ENCODE peak calls at places on chromosomes 2 and 18, in four cellular contexts. One of them, this sample, is unnamed.

GRCh38 chr2:184734338-184734737 is 136.0 kb downstream of the ZNF804A start:
- DNase-seq in mesendoderm: no peak
- DNase-seq in IMR-90: no peak
- DNase-seq in H1: no peak
- DNase-seq in this sample: no peak

GRCh38 chr2:155815851-155816250 is 516.7 kb downstream of the NR4A2 start:
- DNase-seq in mesendoderm: peak; percentile 79
- DNase-seq in IMR-90: no peak
- DNase-seq in H1: peak; percentile 54
- DNase-seq in this sample: peak; percentile 63

GRCh38 chr18:48295586-48296311 is 113.4 kb downstream of the ZBTB7C start:
- DNase-seq in mesendoderm: peak; percentile 74
- DNase-seq in IMR-90: no peak
- DNase-seq in H1: peak; percentile 64
- DNase-seq in this sample: peak; percentile 77

GRCh38 chr2:32758232-32758631 is 130.4 kb downstream of the TTC27 start:
- DNase-seq in mesendoderm: no peak
- DNase-seq in IMR-90: no peak
- DNase-seq in H1: no peak
- DNase-seq in this sample: no peak

GRCh38 chr2:56444339-56444738 is 260.5 kb downstream of the CCDC85A start:
- DNase-seq in mesendoderm: peak; percentile 30
- DNase-seq in IMR-90: no peak
- DNase-seq in H1: no peak
- DNase-seq in this sample: no peak

GRCh38 chr2:75465317-75465998 is 95.3 kb downstream of the EVA1A start:
- DNase-seq in mesendoderm: peak; percentile 26
- DNase-seq in IMR-90: peak; percentile 55
- DNase-seq in H1: no peak
- DNase-seq in this sample: no peak

GRCh38 chr2:207823865-207824264 is 54.2 kb upstream of the FZD5 start:
- DNase-seq in mesendoderm: no peak
- DNase-seq in IMR-90: no peak
- DNase-seq in H1: no peak
- DNase-seq in this sample: no peak

GRCh38 chr18:75533954-75534353 is 106.5 kb upstream of the SMIM21 start:
- DNase-seq in mesendoderm: no peak
- DNase-seq in IMR-90: peak; percentile 56
- DNase-seq in H1: no peak
- DNase-seq in this sample: no peak

GRCh38 chr2:23698733-23699391 is 228.1 kb downstream of the ATAD2B start:
- DNase-seq in mesendoderm: peak; percentile 29
- DNase-seq in IMR-90: peak; percentile 33
- DNase-seq in H1: no peak
- DNase-seq in this sample: peak; percentile 39

GRCh38 chr2:85799215-85799956 is 45.6 kb downstream of the ATOH8 start:
- DNase-seq in mesendoderm: no peak
- DNase-seq in IMR-90: no peak
- DNase-seq in H1: no peak
- DNase-seq in this sample: no peak

GRCh38 chr2:98219152-98219551 is 127.1 kb upstream of the CNGA3 start:
- DNase-seq in mesendoderm: no peak
- DNase-seq in IMR-90: no peak
- DNase-seq in H1: no peak
- DNase-seq in this sample: no peak

GRCh38 chr2:238841542-238842181 is 6.2 kb upstream of the TWIST2 start:
- DNase-seq in mesendoderm: peak; percentile 19
- DNase-seq in IMR-90: no peak
- DNase-seq in H1: peak; percentile 35
- DNase-seq in this sample: no peak

GRCh38 chr2:132544045-132544630 is 125.9 kb downstream of the LYPD1 start:
- DNase-seq in mesendoderm: peak; percentile 85
- DNase-seq in IMR-90: no peak
- DNase-seq in H1: no peak
- DNase-seq in this sample: no peak

GRCh38 chr18:5466256-5466655 is 77.5 kb downstream of the EPB41L3 start:
- DNase-seq in mesendoderm: no peak
- DNase-seq in IMR-90: no peak
- DNase-seq in H1: no peak
- DNase-seq in this sample: no peak

GRCh38 chr18:31278609-31279071 is 39.3 kb upstream of the DSG1 start:
- DNase-seq in mesendoderm: peak; percentile 41
- DNase-seq in IMR-90: no peak
- DNase-seq in H1: no peak
- DNase-seq in this sample: no peak

GRCh38 chr2:119242276-119243119 is 18.9 kb downstream of the STEAP3 start:
- DNase-seq in mesendoderm: no peak
- DNase-seq in IMR-90: no peak
- DNase-seq in H1: no peak
- DNase-seq in this sample: no peak

GRCh38 chr18:70627100-70627802 is 338.4 kb downstream of the SOCS6 start:
- DNase-seq in mesendoderm: peak; percentile 6
- DNase-seq in IMR-90: no peak
- DNase-seq in H1: no peak
- DNase-seq in this sample: no peak

GRCh38 chr2:224039080-224039769 is at the start of gene SERPINE2:
- DNase-seq in mesendoderm: peak; percentile 94
- DNase-seq in IMR-90: peak; percentile 37
- DNase-seq in H1: peak; percentile 83
- DNase-seq in this sample: peak; percentile 82

GRCh38 chr2:172834881-172835280 is 99.2 kb downstream of the RAPGEF4 start:
- DNase-seq in mesendoderm: peak; percentile 82
- DNase-seq in IMR-90: no peak
- DNase-seq in H1: no peak
- DNase-seq in this sample: no peak

GRCh38 chr2:117128471-117128870 is 686.0 kb upstream of the DDX18 start:
- DNase-seq in mesendoderm: no peak
- DNase-seq in IMR-90: no peak
- DNase-seq in H1: no peak
- DNase-seq in this sample: no peak

GRCh38 chr2:230913406-230913805 is 11.6 kb downstream of the GPR55 start:
- DNase-seq in mesendoderm: peak; percentile 63
- DNase-seq in IMR-90: no peak
- DNase-seq in H1: no peak
- DNase-seq in this sample: peak; percentile 39

GRCh38 chr2:101277111-101277510 is 24.4 kb downstream of the CNOT11 start:
- DNase-seq in mesendoderm: peak; percentile 38
- DNase-seq in IMR-90: peak; percentile 49
- DNase-seq in H1: no peak
- DNase-seq in this sample: no peak

GRCh38 chr2:120765911-120766757 is 30.5 kb downstream of the GLI2 start:
- DNase-seq in mesendoderm: peak; percentile 97
- DNase-seq in IMR-90: peak; percentile 99
- DNase-seq in H1: no peak
- DNase-seq in this sample: peak; percentile 35

GRCh38 chr2:242011516-242011915 is 142.0 kb downstream of the RTP5 start:
- DNase-seq in mesendoderm: no peak
- DNase-seq in IMR-90: no peak
- DNase-seq in H1: no peak
- DNase-seq in this sample: no peak

GRCh38 chr2:85550476-85550875 is 10.8 kb downstream of the GGCX start:
- DNase-seq in mesendoderm: no peak
- DNase-seq in IMR-90: no peak
- DNase-seq in H1: no peak
- DNase-seq in this sample: no peak

GRCh38 chr2:219155054-219155644 is 5.5 kb downstream of the NHEJ1 start:
- DNase-seq in mesendoderm: peak; percentile 84
- DNase-seq in IMR-90: peak; percentile 73
- DNase-seq in H1: no peak
- DNase-seq in this sample: no peak

GRCh38 chr2:37325625-37326071 is 1.0 kb upstream of the PRKD3 start:
- DNase-seq in mesendoderm: no peak
- DNase-seq in IMR-90: no peak
- DNase-seq in H1: no peak
- DNase-seq in this sample: no peak

GRCh38 chr18:50193796-50194622 is 938 bp downstream of the MYO5B start:
- DNase-seq in mesendoderm: peak; percentile 21
- DNase-seq in IMR-90: no peak
- DNase-seq in H1: peak; percentile 64
- DNase-seq in this sample: peak; percentile 39

GRCh38 chr2:101794141-101794540 is 96.6 kb downstream of the MAP4K4 start:
- DNase-seq in mesendoderm: no peak
- DNase-seq in IMR-90: no peak
- DNase-seq in H1: no peak
- DNase-seq in this sample: no peak

GRCh38 chr18:7330041-7330440 is 99.2 kb downstream of the LRRC30 start:
- DNase-seq in mesendoderm: no peak
- DNase-seq in IMR-90: no peak
- DNase-seq in H1: no peak
- DNase-seq in this sample: no peak

GRCh38 chr2:8120979-8121825 is 560.7 kb upstream of the ID2 start:
- DNase-seq in mesendoderm: no peak
- DNase-seq in IMR-90: peak; percentile 35
- DNase-seq in H1: no peak
- DNase-seq in this sample: no peak

GRCh38 chr18:26702023-26702422 is 153.7 kb upstream of the KCTD1 start:
- DNase-seq in mesendoderm: no peak
- DNase-seq in IMR-90: no peak
- DNase-seq in H1: no peak
- DNase-seq in this sample: no peak

GRCh38 chr2:68466361-68466777 is 725 bp downstream of the FBXO48 start:
- DNase-seq in mesendoderm: peak; percentile 35
- DNase-seq in IMR-90: peak; percentile 78
- DNase-seq in H1: no peak
- DNase-seq in this sample: no peak

GRCh38 chr2:37466533-37467230 is 122.3 kb downstream of the QPCT start:
- DNase-seq in mesendoderm: no peak
- DNase-seq in IMR-90: no peak
- DNase-seq in H1: no peak
- DNase-seq in this sample: no peak

GRCh38 chr18:73793386-73793785 is 354.2 kb downstream of the FBXO15 start:
- DNase-seq in mesendoderm: peak; percentile 42
- DNase-seq in IMR-90: peak; percentile 75
- DNase-seq in H1: no peak
- DNase-seq in this sample: no peak

GRCh38 chr2:1605659-1606400 is 138.5 kb downstream of the PXDN start:
- DNase-seq in mesendoderm: peak; percentile 96
- DNase-seq in IMR-90: peak; percentile 85
- DNase-seq in H1: no peak
- DNase-seq in this sample: peak; percentile 92

GRCh38 chr2:162509288-162509968 is 165.5 kb downstream of the GCA start:
- DNase-seq in mesendoderm: no peak
- DNase-seq in IMR-90: no peak
- DNase-seq in H1: no peak
- DNase-seq in this sample: no peak

GRCh38 chr18:33201509-33201926 is 239.0 kb downstream of the CCDC178 start:
- DNase-seq in mesendoderm: peak; percentile 77
- DNase-seq in IMR-90: no peak
- DNase-seq in H1: peak; percentile 74
- DNase-seq in this sample: peak; percentile 64

GRCh38 chr2:232966122-232966521 is 46.9 kb downstream of the NGEF start:
- DNase-seq in mesendoderm: peak; percentile 73
- DNase-seq in IMR-90: no peak
- DNase-seq in H1: no peak
- DNase-seq in this sample: no peak
- H3K27ac ChIP-seq in mesendoderm: peak overlapping the region; percentile 49
- H3K27ac ChIP-seq in IMR-90: no peak overlapping the region
- H3K27ac ChIP-seq in H1: peak overlapping the region; percentile 0
- H3K27ac ChIP-seq in this sample: no peak overlapping the region

DNA sequence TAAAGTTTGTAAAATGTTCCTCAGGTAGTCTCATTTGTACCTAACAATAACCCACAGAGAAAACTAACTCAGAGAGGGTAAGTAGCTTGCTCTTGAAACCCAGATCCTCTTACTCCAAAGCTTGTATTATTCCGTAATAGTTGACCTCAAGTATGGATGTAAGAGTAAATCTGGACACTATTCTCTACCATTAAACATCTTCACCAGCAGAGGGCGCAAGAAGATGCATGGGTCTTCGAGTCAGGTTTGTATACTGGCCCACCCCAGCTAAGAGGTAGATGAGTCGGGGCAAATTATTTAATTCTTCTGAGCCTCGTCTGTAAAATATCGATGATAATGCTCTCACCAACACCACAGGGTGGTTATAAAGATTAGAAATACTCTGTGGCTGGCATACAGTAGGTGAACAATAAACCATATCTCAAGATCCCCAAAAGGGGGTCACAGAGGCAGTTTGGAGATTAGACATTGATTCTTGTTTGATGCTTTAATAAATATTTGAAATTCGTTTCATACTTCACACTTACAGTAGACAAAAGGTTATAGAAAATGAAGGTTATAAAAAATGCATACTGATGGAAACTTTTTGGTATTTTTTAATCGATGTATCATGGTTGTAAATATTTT is 3.5 kb upstream of the CABLES1 start:
- DNase-seq in mesendoderm: peak; percentile 86
- DNase-seq in IMR-90: peak; percentile 84
- DNase-seq in H1: no peak
- DNase-seq in this sample: peak; percentile 48
- H3K4ac ChIP-seq in mesendoderm: no peak overlapping the region
- H3K4ac ChIP-seq in IMR-90: no peak overlapping the region
- H3K4ac ChIP-seq in H1: no peak overlapping the region
- H3K4ac ChIP-seq in this sample: no peak overlapping the region

DNA sequence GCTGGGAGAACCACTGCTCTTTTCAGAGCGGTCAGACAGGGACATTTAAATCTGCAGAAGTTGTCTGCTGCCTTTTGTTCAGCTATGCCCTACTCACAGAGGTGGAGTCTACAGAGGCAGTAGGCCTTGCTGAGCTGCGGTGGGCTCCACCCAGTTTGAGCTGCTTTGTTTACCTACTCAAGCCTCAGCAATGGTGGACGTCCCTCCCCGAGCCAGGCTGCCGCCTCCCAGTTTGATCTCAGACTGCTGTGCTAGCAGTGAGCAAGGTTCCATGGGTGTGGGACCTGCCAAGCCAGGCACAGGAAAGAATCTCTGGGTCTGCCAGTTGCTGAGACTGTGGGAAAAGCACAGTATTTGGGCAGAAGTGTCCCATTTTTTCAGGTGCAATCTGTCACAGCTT is 21.8 kb downstream of the GALNT5 start:
- DNase-seq in mesendoderm: no peak
- DNase-seq in IMR-90: no peak
- DNase-seq in H1: no peak
- DNase-seq in this sample: no peak
- H3K56ac ChIP-seq in mesendoderm: no peak overlapping the region
- H3K56ac ChIP-seq in IMR-90: no peak overlapping the region
- H3K56ac ChIP-seq in H1: no peak overlapping the region
- H3K56ac ChIP-seq in this sample: no peak overlapping the region

GRCh38 chr2:127104881-127105655 is 1.9 kb downstream of the BIN1 start:
- DNase-seq in mesendoderm: peak; percentile 32
- DNase-seq in IMR-90: no peak
- DNase-seq in H1: peak; percentile 47
- DNase-seq in this sample: peak; percentile 28
- H3K27ac ChIP-seq in mesendoderm: no peak overlapping the region
- H3K27ac ChIP-seq in IMR-90: peak overlapping the region; percentile 85
- H3K27ac ChIP-seq in H1: no peak overlapping the region
- H3K27ac ChIP-seq in this sample: no peak overlapping the region